ENCODE peak calls at places on chromosome 18, in six cellular contexts. One of them, this sample, is unnamed.
A peak's percentile ranks its signal among the peaks of the same experiment; 100 is the strongest.

GRCh38 chr18:79246309-79247108 is 149.2 kb upstream of the NFATC1 start:
- DNase-seq in GM23248: peak; percentile 83
- DNase-seq in H9: peak; percentile 88
- DNase-seq in mammary epithelial cell: peak; percentile 78
- DNase-seq in cardiac muscle cell: peak; percentile 76
- DNase-seq in psoas muscle: peak; percentile 77
- DNase-seq in this sample: peak; percentile 67

GRCh38 chr18:26908906-26909305 is 43.4 kb upstream of the AQP4 start:
- DNase-seq in GM23248: no peak
- DNase-seq in H9: no peak
- DNase-seq in mammary epithelial cell: no peak
- DNase-seq in cardiac muscle cell: no peak
- DNase-seq in psoas muscle: no peak
- DNase-seq in this sample: no peak

GRCh38 chr18:13289501-13290205 is 71.1 kb downstream of the LDLRAD4 start:
- DNase-seq in GM23248: peak; percentile 8
- DNase-seq in H9: no peak
- DNase-seq in mammary epithelial cell: no peak
- DNase-seq in cardiac muscle cell: no peak
- DNase-seq in psoas muscle: no peak
- DNase-seq in this sample: no peak

GRCh38 chr18:10036479-10036878 is 122.7 kb downstream of the VAPA start:
- DNase-seq in GM23248: no peak
- DNase-seq in H9: no peak
- DNase-seq in mammary epithelial cell: no peak
- DNase-seq in cardiac muscle cell: no peak
- DNase-seq in psoas muscle: no peak
- DNase-seq in this sample: no peak

GRCh38 chr18:28005164-28005563 is 171.8 kb downstream of the CDH2 start:
- DNase-seq in GM23248: no peak
- DNase-seq in H9: peak; percentile 43
- DNase-seq in mammary epithelial cell: no peak
- DNase-seq in cardiac muscle cell: peak; percentile 40
- DNase-seq in psoas muscle: no peak
- DNase-seq in this sample: no peak

GRCh38 chr18:64639536-64639935 is 490.6 kb upstream of the LINC00305 start:
- DNase-seq in GM23248: no peak
- DNase-seq in H9: no peak
- DNase-seq in mammary epithelial cell: no peak
- DNase-seq in cardiac muscle cell: no peak
- DNase-seq in psoas muscle: no peak
- DNase-seq in this sample: no peak

GRCh38 chr18:1036926-1037325 is 132.3 kb downstream of the ADCYAP1 start:
- DNase-seq in GM23248: no peak
- DNase-seq in H9: no peak
- DNase-seq in mammary epithelial cell: no peak
- DNase-seq in cardiac muscle cell: no peak
- DNase-seq in psoas muscle: no peak
- DNase-seq in this sample: no peak

GRCh38 chr18:12520442-12520992 is 112.8 kb downstream of the PRELID3A start:
- DNase-seq in GM23248: peak; percentile 26
- DNase-seq in H9: no peak
- DNase-seq in mammary epithelial cell: no peak
- DNase-seq in cardiac muscle cell: no peak
- DNase-seq in psoas muscle: no peak
- DNase-seq in this sample: no peak

GRCh38 chr18:24488824-24489493 is 28.5 kb downstream of the HRH4 start:
- DNase-seq in GM23248: peak; percentile 54
- DNase-seq in H9: no peak
- DNase-seq in mammary epithelial cell: peak; percentile 16
- DNase-seq in cardiac muscle cell: peak; percentile 51
- DNase-seq in psoas muscle: no peak
- DNase-seq in this sample: no peak

GRCh38 chr18:48781041-48781989 is 169.4 kb downstream of the SMAD7 start:
- DNase-seq in GM23248: peak; percentile 83
- DNase-seq in H9: no peak
- DNase-seq in mammary epithelial cell: no peak
- DNase-seq in cardiac muscle cell: peak; percentile 94
- DNase-seq in psoas muscle: peak; percentile 83
- DNase-seq in this sample: peak; percentile 94

GRCh38 chr18:35456181-35456850 is 41.4 kb downstream of the INO80C start:
- DNase-seq in GM23248: no peak
- DNase-seq in H9: no peak
- DNase-seq in mammary epithelial cell: peak; percentile 83
- DNase-seq in cardiac muscle cell: no peak
- DNase-seq in psoas muscle: no peak
- DNase-seq in this sample: no peak

GRCh38 chr18:26489881-26490280 is 58.5 kb downstream of the KCTD1 start:
- DNase-seq in GM23248: no peak
- DNase-seq in H9: no peak
- DNase-seq in mammary epithelial cell: no peak
- DNase-seq in cardiac muscle cell: no peak
- DNase-seq in psoas muscle: no peak
- DNase-seq in this sample: no peak

GRCh38 chr18:48165104-48165866 is 234.8 kb upstream of the SMAD2 start:
- DNase-seq in GM23248: no peak
- DNase-seq in H9: no peak
- DNase-seq in mammary epithelial cell: no peak
- DNase-seq in cardiac muscle cell: no peak
- DNase-seq in psoas muscle: no peak
- DNase-seq in this sample: no peak

GRCh38 chr18:31301201-31301655 is 16.7 kb upstream of the DSG1 start:
- DNase-seq in GM23248: no peak
- DNase-seq in H9: peak; percentile 28
- DNase-seq in mammary epithelial cell: peak; percentile 37
- DNase-seq in cardiac muscle cell: no peak
- DNase-seq in psoas muscle: no peak
- DNase-seq in this sample: no peak

GRCh38 chr18:72107647-72108046 is 436.5 kb downstream of the CBLN2 start:
- DNase-seq in GM23248: no peak
- DNase-seq in H9: peak; percentile 58
- DNase-seq in mammary epithelial cell: no peak
- DNase-seq in cardiac muscle cell: peak; percentile 4
- DNase-seq in psoas muscle: no peak
- DNase-seq in this sample: no peak

GRCh38 chr18:59629894-59630293 is 67.3 kb downstream of the CCBE1 start:
- DNase-seq in GM23248: peak; percentile 10
- DNase-seq in H9: no peak
- DNase-seq in mammary epithelial cell: no peak
- DNase-seq in cardiac muscle cell: no peak
- DNase-seq in psoas muscle: peak; percentile 74
- DNase-seq in this sample: no peak

GRCh38 chr18:13562494-13563029 is 163.8 kb downstream of the FAM210A start:
- DNase-seq in GM23248: no peak
- DNase-seq in H9: no peak
- DNase-seq in mammary epithelial cell: no peak
- DNase-seq in cardiac muscle cell: peak; percentile 66
- DNase-seq in psoas muscle: no peak
- DNase-seq in this sample: peak; percentile 68

GRCh38 chr18:59715445-59715844 is 18.2 kb upstream of the CCBE1 start:
- DNase-seq in GM23248: peak; percentile 47
- DNase-seq in H9: no peak
- DNase-seq in mammary epithelial cell: no peak
- DNase-seq in cardiac muscle cell: no peak
- DNase-seq in psoas muscle: no peak
- DNase-seq in this sample: no peak

GRCh38 chr18:46370898-46371297 is 266.7 kb downstream of the HAUS1 start:
- DNase-seq in GM23248: no peak
- DNase-seq in H9: no peak
- DNase-seq in mammary epithelial cell: no peak
- DNase-seq in cardiac muscle cell: no peak
- DNase-seq in psoas muscle: no peak
- DNase-seq in this sample: no peak

GRCh38 chr18:36075862-36076587 is 8.7 kb upstream of the RPRD1A start:
- DNase-seq in GM23248: peak; percentile 82
- DNase-seq in H9: no peak
- DNase-seq in mammary epithelial cell: peak; percentile 82
- DNase-seq in cardiac muscle cell: no peak
- DNase-seq in psoas muscle: no peak
- DNase-seq in this sample: no peak

GRCh38 chr18:9861157-9861556 is 24.6 kb upstream of the TXNDC2 start:
- DNase-seq in GM23248: no peak
- DNase-seq in H9: no peak
- DNase-seq in mammary epithelial cell: no peak
- DNase-seq in cardiac muscle cell: no peak
- DNase-seq in psoas muscle: no peak
- DNase-seq in this sample: no peak

GRCh38 chr18:58615150-58616132 is 13.4 kb downstream of the ALPK2 start:
- DNase-seq in GM23248: peak; percentile 41
- DNase-seq in H9: no peak
- DNase-seq in mammary epithelial cell: peak; percentile 46
- DNase-seq in cardiac muscle cell: no peak
- DNase-seq in psoas muscle: no peak
- DNase-seq in this sample: no peak

GRCh38 chr18:61606759-61607158 is 273.5 kb downstream of the CDH20 start:
- DNase-seq in GM23248: peak; percentile 94
- DNase-seq in H9: peak; percentile 86
- DNase-seq in mammary epithelial cell: peak; percentile 89
- DNase-seq in cardiac muscle cell: peak; percentile 61
- DNase-seq in psoas muscle: peak; percentile 85
- DNase-seq in this sample: peak; percentile 61

GRCh38 chr18:596288-596881 is 403 bp upstream of the CLUL1 start:
- DNase-seq in GM23248: peak; percentile 35
- DNase-seq in H9: peak; percentile 82
- DNase-seq in mammary epithelial cell: peak; percentile 41
- DNase-seq in cardiac muscle cell: peak; percentile 72
- DNase-seq in psoas muscle: no peak
- DNase-seq in this sample: no peak

GRCh38 chr18:9849407-9849961 is 36.3 kb upstream of the TXNDC2 start:
- DNase-seq in GM23248: no peak
- DNase-seq in H9: no peak
- DNase-seq in mammary epithelial cell: no peak
- DNase-seq in cardiac muscle cell: no peak
- DNase-seq in psoas muscle: peak; percentile 90
- DNase-seq in this sample: peak; percentile 83

GRCh38 chr18:36349552-36349951 is 52.0 kb downstream of the FHOD3 start:
- DNase-seq in GM23248: peak; percentile 42
- DNase-seq in H9: no peak
- DNase-seq in mammary epithelial cell: no peak
- DNase-seq in cardiac muscle cell: no peak
- DNase-seq in psoas muscle: peak; percentile 64
- DNase-seq in this sample: no peak

GRCh38 chr18:9835112-9835755 is 50.5 kb upstream of the TXNDC2 start:
- DNase-seq in GM23248: no peak
- DNase-seq in H9: peak; percentile 72
- DNase-seq in mammary epithelial cell: peak; percentile 27
- DNase-seq in cardiac muscle cell: peak; percentile 47
- DNase-seq in psoas muscle: no peak
- DNase-seq in this sample: no peak

DNA sequence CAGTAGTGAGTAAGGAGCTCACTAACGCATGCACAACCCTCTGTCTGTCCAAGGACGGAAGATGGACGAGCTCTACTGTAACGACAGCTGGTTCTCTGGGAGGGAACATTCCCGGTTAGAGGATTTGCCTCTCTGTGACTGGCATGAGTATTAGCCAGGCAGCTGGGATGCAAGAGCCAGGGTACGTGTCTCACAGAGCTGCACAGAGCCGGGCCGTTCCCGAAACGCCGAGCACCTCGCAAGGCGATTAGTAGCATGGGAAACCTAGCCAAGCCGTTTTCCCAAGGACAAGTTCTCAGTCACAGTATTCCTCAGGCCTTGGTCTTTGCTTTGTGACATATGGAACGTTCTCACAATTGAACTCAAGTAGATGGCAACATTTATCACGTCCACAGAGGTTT is 94.7 kb downstream of the MTCL1 start:
- DNase-seq in GM23248: peak; percentile 91
- DNase-seq in H9: no peak
- DNase-seq in mammary epithelial cell: no peak
- DNase-seq in cardiac muscle cell: no peak
- DNase-seq in psoas muscle: peak; percentile 82
- DNase-seq in this sample: no peak
- H3K27ac ChIP-seq in GM23248: peak overlapping the region; percentile 96
- H3K27ac ChIP-seq in H9: peak overlapping the region; percentile 45
- H3K27ac ChIP-seq in mammary epithelial cell: peak overlapping the region; percentile 17
- H3K27ac ChIP-seq in cardiac muscle cell: no peak overlapping the region
- H3K27ac ChIP-seq in psoas muscle: peak overlapping the region; percentile 71
- H3K27ac ChIP-seq in this sample: peak overlapping the region; percentile 24

DNA sequence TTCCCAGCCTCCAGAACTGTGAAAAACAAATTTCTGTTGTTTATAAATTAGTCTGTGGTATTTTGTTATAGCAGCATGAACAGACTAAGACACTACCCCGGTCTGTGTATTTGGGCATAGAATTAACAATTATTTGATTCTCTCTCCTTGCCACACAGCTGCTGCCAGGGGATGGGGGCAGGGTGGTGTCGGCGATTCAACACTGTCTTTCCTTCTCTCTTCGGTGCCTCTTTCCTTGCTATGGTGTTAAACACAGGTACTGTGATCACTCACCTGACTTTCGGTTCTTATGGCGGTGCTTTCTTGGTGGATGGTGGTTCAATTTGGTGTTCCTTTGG is 50.8 kb upstream of the CTAGE1 start:
- DNase-seq in GM23248: no peak
- DNase-seq in H9: no peak
- DNase-seq in mammary epithelial cell: no peak
- DNase-seq in cardiac muscle cell: no peak
- DNase-seq in psoas muscle: no peak
- DNase-seq in this sample: no peak
- H3K4me1 ChIP-seq in GM23248: peaks cover 43% of the 10 kb centered on the region
- H3K4me1 ChIP-seq in H9: no peaks in the 10 kb centered on the region
- H3K4me1 ChIP-seq in mammary epithelial cell: peaks cover 22% of the 10 kb centered on the region
- H3K4me1 ChIP-seq in cardiac muscle cell: peaks cover 66% of the 10 kb centered on the region
- H3K4me1 ChIP-seq in psoas muscle: no peaks in the 10 kb centered on the region
- H3K4me1 ChIP-seq in this sample: peaks cover 65% of the 10 kb centered on the region

GRCh38 chr18:44792456-44793080 is 111.9 kb downstream of the SETBP1 start:
- DNase-seq in GM23248: peak; percentile 50
- DNase-seq in H9: no peak
- DNase-seq in mammary epithelial cell: no peak
- DNase-seq in cardiac muscle cell: peak; percentile 71
- DNase-seq in psoas muscle: no peak
- DNase-seq in this sample: no peak

GRCh38 chr18:44793186-44793585 is 112.5 kb downstream of the SETBP1 start:
- DNase-seq in GM23248: no peak
- DNase-seq in H9: no peak
- DNase-seq in mammary epithelial cell: no peak
- DNase-seq in cardiac muscle cell: no peak
- DNase-seq in psoas muscle: no peak
- DNase-seq in this sample: no peak

GRCh38 chr18:44791520-44791919 is 110.8 kb downstream of the SETBP1 start:
- DNase-seq in GM23248: no peak
- DNase-seq in H9: no peak
- DNase-seq in mammary epithelial cell: no peak
- DNase-seq in cardiac muscle cell: no peak
- DNase-seq in psoas muscle: no peak
- DNase-seq in this sample: no peak

GRCh38 chr18:44789704-44790103 is 109.0 kb downstream of the SETBP1 start:
- DNase-seq in GM23248: peak; percentile 56
- DNase-seq in H9: no peak
- DNase-seq in mammary epithelial cell: peak; percentile 57
- DNase-seq in cardiac muscle cell: no peak
- DNase-seq in psoas muscle: no peak
- DNase-seq in this sample: no peak

GRCh38 chr18:44790860-44791259 is 110.2 kb downstream of the SETBP1 start:
- DNase-seq in GM23248: no peak
- DNase-seq in H9: no peak
- DNase-seq in mammary epithelial cell: no peak
- DNase-seq in cardiac muscle cell: no peak
- DNase-seq in psoas muscle: no peak
- DNase-seq in this sample: no peak
- H3K27ac ChIP-seq in GM23248: no peak overlapping the region
- H3K27ac ChIP-seq in H9: no peak overlapping the region
- H3K27ac ChIP-seq in mammary epithelial cell: no peak overlapping the region
- H3K27ac ChIP-seq in cardiac muscle cell: peak overlapping the region; percentile 89
- H3K27ac ChIP-seq in psoas muscle: peak overlapping the region; percentile 90
- H3K27ac ChIP-seq in this sample: no peak overlapping the region

GRCh38 chr18:70113511-70113910 is 92.0 kb downstream of the RTTN start:
- DNase-seq in GM23248: no peak
- DNase-seq in H9: no peak
- DNase-seq in mammary epithelial cell: no peak
- DNase-seq in cardiac muscle cell: no peak
- DNase-seq in psoas muscle: no peak
- DNase-seq in this sample: no peak
- H3K4me1 ChIP-seq in GM23248: peaks cover 7% of the 10 kb centered on the region
- H3K4me1 ChIP-seq in H9: no peaks in the 10 kb centered on the region
- H3K4me1 ChIP-seq in mammary epithelial cell: no peaks in the 10 kb centered on the region
- H3K4me1 ChIP-seq in cardiac muscle cell: no peaks in the 10 kb centered on the region
- H3K4me1 ChIP-seq in psoas muscle: peaks cover 10% of the 10 kb centered on the region
- H3K4me1 ChIP-seq in this sample: no peaks in the 10 kb centered on the region

This sample was measured in lower lobe of right lung.